ENCODE peak calls at places on chromosome 6, in four cellular contexts. O is mesothelial cell of epicardium, P is GM10248, D is cardiac fibroblast. K is an unnamed sample.

GRCh38 chr6:140217283-140217682 is 842.8 kb upstream of the CITED2 start:
- DNase-seq in O (no peak), P (no peak), D (no peak), K (no peak)

GRCh38 chr6:94130458-94130857 is 711.1 kb upstream of the EPHA7 start:
- DNase-seq in O (no peak), P (no peak), D (no peak), K (no peak)

GRCh38 chr6:142152731-142153130 is 5.7 kb downstream of the VTA1 start:
- DNase-seq in O (no peak), P (no peak), D (peak), K (no peak)

GRCh38 chr6:31712296-31712695 is 2.9 kb upstream of the LY6G6D start:
- DNase-seq in O (no peak), P (no peak), D (no peak), K (no peak)

GRCh38 chr6:109701774-109702173 is 10.7 kb downstream of the FIG4 start:
- DNase-seq in O (no peak), P (no peak), D (no peak), K (no peak)

GRCh38 chr6:130995783-130996447 is 67.1 kb downstream of the EPB41L2 start:
- DNase-seq in O (no peak), P (no peak), D (no peak), K (no peak)

GRCh38 chr6:69398729-69399128 is 398.1 kb downstream of the LMBRD1 start:
- DNase-seq in O (no peak), P (no peak), D (no peak), K (no peak)

GRCh38 chr6:108260126-108260808 is 573 bp downstream of the SNX3 start:
- DNase-seq in O (peak), P (peak), D (peak), K (no peak)

GRCh38 chr6:162562041-162562440 is 165.5 kb downstream of the PRKN start:
- DNase-seq in O (no peak), P (no peak), D (no peak), K (no peak)

GRCh38 chr6:144757730-144758129 is 472.6 kb downstream of the UTRN start:
- DNase-seq in O (no peak), P (no peak), D (no peak), K (no peak)

GRCh38 chr6:37691904-37692806 is 5.5 kb downstream of the MDGA1 start:
- DNase-seq in O (peak), P (peak), D (peak), K (peak)

GRCh38 chr6:11785953-11786579 is 7.5 kb upstream of the ADTRP start:
- DNase-seq in O (no peak), P (peak), D (no peak), K (no peak)

GRCh38 chr6:107179004-107179403 is 63.7 kb upstream of the BEND3 start:
- DNase-seq in O (no peak), P (no peak), D (peak), K (no peak)

GRCh38 chr6:72826744-72827438 is 205.0 kb downstream of the KCNQ5 start:
- DNase-seq in O (no peak), P (no peak), D (peak), K (no peak)

GRCh38 chr6:90285611-90286381 is 10.8 kb downstream of the BACH2 start:
- DNase-seq in O (no peak), P (peak), D (peak), K (peak)

GRCh38 chr6:141359953-141360352 is 772.8 kb upstream of the GJE1 start:
- DNase-seq in O (no peak), P (no peak), D (peak), K (no peak)

GRCh38 chr6:5162401-5162800 is 77.3 kb downstream of the PPP1R3G start:
- DNase-seq in O (no peak), P (no peak), D (no peak), K (no peak)

GRCh38 chr6:27575594-27576361 is 102.9 kb upstream of the ZNF184 start:
- DNase-seq in O (no peak), P (no peak), D (peak), K (no peak)

GRCh38 chr6:140346461-140346860 is 972.0 kb upstream of the CITED2 start:
- DNase-seq in O (no peak), P (no peak), D (peak), K (no peak)

GRCh38 chr6:169454204-169454871 is 200.7 kb upstream of the THBS2 start:
- DNase-seq in O (no peak), P (no peak), D (peak), K (no peak)

GRCh38 chr6:104771258-104771832 is 88.4 kb downstream of the HACE1 start:
- DNase-seq in O (no peak), P (peak), D (peak), K (no peak)

GRCh38 chr6:98579941-98580340 is 254.4 kb upstream of the POU3F2 start:
- DNase-seq in O (no peak), P (no peak), D (peak), K (no peak)

GRCh38 chr6:3063733-3064700 is 4.3 kb upstream of the RIPK1 start:
- DNase-seq in O (peak), P (peak), D (peak), K (peak)

GRCh38 chr6:112117554-112117953 is 30.2 kb downstream of the FAM229B start:
- DNase-seq in O (no peak), P (no peak), D (peak), K (no peak)

GRCh38 chr6:155224031-155224451 is 39.8 kb upstream of the CLDN20 start:
- DNase-seq in O (no peak), P (peak), D (peak), K (no peak)

GRCh38 chr6:32196682-32197616 is 4.5 kb upstream of the GPSM3 start:
- DNase-seq in O (no peak), P (peak), D (peak), K (no peak)

GRCh38 chr6:108592371-108593337 is 31.9 kb downstream of the FOXO3 start:
- DNase-seq in O (no peak), P (no peak), D (peak), K (no peak)

GRCh38 chr6:134835998-134836397 is 113.9 kb downstream of the ALDH8A1 start:
- DNase-seq in O (no peak), P (no peak), D (peak), K (no peak)

DNA sequence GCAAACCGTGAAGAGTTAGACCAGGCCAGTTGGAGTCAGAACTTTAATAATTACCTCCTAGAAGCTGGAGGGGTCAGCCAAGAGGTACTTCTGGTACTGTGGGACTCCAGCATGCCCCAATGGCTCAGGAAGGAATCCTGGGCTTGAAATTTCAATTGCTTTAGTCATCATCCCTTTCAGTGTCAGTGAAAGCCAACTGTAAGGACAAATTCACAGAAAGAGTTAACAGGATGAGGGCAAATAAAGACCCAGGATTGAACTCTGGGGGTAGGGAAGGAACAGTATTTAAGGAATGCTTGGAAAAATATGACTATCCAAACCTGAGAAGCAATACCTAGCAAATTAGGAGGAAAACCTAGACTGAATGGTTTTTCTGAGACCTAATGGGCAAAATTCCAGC is 735.1 kb upstream of the MARCKS start:
- DNase-seq in O (no peak), P (no peak), D (peak), K (peak)
- TF ChIP-seq CTCF in O (no peak), P (no peak), D (peak), K (no peak)

GRCh38 chr6:14175031-14175430 is 57.5 kb downstream of the CD83 start:
- DNase-seq in O (no peak), P (no peak), D (no peak), K (no peak)

GRCh38 chr6:14170128-14170527 is 52.6 kb downstream of the CD83 start:
- DNase-seq in O (no peak), P (no peak), D (no peak), K (no peak)

GRCh38 chr6:14177413-14178082 is 60.0 kb downstream of the CD83 start:
- DNase-seq in O (no peak), P (no peak), D (no peak), K (no peak)

GRCh38 chr6:14176429-14176828 is 58.9 kb downstream of the CD83 start:
- DNase-seq in O (no peak), P (no peak), D (no peak), K (no peak)

DNA sequence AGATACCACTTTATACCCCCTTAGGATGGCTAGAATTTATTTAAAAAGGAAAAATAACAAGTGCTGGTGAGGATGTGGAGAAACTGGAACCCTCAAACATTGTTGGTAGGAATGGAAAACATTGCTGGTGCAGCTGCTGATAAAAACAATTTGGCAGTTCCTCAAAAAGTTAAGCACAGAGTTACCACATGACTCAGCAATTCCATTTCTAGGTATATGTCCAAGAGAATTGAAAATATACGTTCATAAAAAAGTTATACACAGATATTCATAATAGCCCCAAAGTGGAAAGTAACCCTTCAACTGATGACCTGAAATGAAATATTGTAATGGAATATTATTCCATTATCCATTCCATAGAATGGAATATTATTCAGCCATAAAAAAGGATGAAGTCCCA is 55.0 kb downstream of the CD83 start:
- DNase-seq in O (no peak), P (no peak), D (no peak), K (no peak)
- TF ChIP-seq CTCF in O (no peak), P (no peak), D (no peak), K (no peak)

GRCh38 chr6:40894962-40895799 is 143.8 kb downstream of the UNC5CL start:
- DNase-seq in O (peak), P (no peak), D (peak), K (peak)
- TF ChIP-seq CTCF in O (peak), P (no peak), D (peak), K (peak)

DNA sequence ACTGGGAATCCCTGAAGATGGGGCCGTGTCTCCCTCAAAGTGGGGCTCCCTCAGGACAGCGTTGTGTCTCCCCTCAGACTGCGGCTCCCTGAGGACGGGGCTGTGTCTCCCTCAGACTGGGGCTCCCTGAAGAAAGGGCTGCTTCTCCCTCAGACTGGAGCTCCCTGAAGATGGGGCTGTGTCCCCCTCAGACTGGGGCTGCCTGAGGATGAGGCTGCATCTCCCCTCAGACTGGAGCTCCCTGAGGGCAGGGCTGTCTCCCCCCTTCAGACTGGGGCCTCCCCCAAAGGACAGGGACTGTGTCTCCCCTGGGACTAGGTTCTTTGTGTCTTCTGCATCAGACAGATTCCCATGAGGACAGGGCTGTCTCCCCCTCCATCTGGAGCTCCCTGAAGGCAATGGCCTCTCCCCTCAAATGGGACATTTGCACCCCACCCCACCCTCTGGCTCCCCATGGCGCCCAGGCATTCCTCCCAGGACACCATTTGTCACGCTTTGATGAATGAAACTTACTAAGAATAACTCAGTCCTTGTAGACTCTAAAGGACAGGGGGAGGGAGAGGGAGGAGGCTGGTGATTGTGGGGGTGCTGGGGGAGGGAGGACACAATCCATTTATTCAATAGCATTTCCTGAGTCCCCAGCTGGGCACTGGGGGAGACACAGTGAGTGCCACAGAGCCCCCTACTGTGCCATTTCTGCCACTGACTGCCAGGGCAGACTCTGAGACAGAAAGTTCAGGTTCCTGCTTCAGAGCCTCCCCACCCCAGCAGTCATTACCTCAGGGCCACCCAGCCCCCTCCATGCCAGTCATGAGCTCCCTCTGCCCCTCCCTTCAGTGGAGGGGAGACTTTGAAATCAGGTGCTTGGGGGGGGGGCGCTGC is 122.4 kb downstream of the MRPL14 start:
- DNase-seq in O (no peak), P (no peak), D (peak), K (no peak)
- TF ChIP-seq CTCF in O (no peak), P (peak), D (peak), K (no peak)

GRCh38 chr6:152273638-152274037 is 363.5 kb downstream of the SYNE1 start:
- DNase-seq in O (no peak), P (no peak), D (peak), K (no peak)
- TF ChIP-seq CTCF in O (no peak), P (no peak), D (no peak), K (no peak)

GRCh38 chr6:44222987-44223470 is 366 bp upstream of the SLC29A1 start:
- DNase-seq in O (no peak), P (no peak), D (no peak), K (no peak)

GRCh38 chr6:44224154-44224977 is 971 bp downstream of the SLC29A1 start:
- DNase-seq in O (no peak), P (peak), D (peak), K (no peak)

GRCh38 chr6:44222486-44222986 is 859 bp upstream of the SLC29A1 start:
- DNase-seq in O (no peak), P (no peak), D (no peak), K (no peak)

GRCh38 chr6:44224978-44225330 is 1.6 kb downstream of the SLC29A1 start:
- DNase-seq in O (no peak), P (no peak), D (no peak), K (no peak)

GRCh38 chr6:44223471-44224153 is at the start of gene SLC29A1:
- DNase-seq in O (peak), P (peak), D (peak), K (peak)
- TF ChIP-seq CTCF in O (no peak), P (no peak), D (no peak), K (peak)

DNA sequence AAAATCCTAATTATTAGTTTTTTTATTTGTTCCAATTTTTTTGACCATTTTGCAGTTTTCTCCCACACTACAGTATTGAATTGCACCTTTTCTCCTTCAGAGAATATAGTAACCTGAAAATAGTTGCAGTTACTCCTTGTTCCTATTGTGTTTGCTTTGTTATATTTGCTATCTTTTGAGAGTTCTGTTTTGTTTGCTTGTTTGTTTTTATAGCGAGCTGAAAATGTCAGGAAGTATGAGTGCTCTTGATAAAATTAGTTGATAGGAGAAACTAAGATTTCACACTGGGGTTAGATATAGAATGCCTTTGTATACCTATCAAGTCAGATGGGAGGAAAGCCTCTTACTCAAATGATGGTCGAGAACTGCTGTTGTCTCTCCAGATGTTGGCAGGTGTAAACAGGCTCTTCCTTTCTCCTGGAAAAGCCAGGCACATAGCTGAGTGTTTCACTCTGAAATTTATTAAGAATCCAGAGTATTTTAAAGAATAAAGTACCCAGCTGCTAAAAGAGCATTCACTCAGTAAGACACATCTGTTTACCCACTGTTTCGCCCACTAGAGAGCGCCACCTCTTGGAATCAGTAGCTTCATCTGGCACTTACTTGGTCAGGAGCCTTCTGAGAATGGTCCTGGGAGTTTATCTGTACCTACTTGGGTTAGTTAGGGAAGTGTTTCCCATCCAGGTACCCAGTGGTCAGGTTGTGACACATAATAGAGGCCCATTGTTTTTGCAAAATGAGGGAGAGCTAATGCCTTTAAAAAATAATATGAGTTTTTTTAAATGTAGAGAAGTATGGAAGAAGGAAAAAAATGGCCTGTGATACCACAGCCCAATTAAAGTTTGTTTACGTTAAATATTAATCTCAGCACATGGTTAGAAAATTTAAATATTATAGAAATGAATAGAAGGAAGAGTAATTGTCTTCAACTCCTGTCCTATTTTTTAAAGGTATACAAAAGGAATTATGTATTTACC is 11.2 kb downstream of the NT5DC1 start:
- DNase-seq in O (no peak), P (no peak), D (peak), K (peak)
- TF ChIP-seq CTCF in O (no peak), P (peak), D (peak), K (peak)

DNA sequence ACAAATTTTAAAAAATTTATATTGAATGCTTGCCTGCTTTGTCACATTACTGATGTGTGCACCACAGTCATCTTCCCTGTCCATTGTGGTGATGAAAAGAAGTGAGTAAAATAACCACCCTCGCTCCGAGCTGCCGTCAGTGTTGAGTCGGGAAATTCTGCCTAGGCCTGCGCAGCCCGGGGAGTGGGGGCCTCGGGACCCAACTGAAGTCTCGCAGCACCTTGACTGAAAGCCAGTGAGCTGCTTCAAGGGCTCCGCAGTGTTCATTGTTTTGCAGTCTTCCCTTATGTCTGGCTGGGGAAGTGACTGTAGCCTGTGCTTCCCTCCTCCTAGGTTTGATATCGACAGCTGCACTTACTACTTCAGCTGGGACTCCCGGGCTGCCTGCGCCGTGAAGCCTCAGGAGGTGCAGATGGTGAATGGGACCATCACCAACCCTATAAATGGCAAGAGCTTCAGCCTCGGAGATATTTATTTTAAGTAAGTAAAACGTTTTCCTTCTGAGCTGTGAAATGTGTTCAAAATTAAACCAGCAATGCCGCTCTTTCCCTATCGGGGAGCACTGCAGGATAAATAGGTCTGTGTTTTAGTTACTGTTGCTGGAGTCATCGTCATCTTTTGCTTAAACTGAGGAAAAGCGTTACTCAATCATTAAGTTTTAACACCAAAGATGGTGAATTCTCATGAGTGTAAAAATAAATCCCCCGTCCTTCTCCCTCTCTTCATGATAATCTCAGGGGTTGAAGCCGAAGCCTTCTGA is 32.7 kb upstream of the SLC22A1 start:
- DNase-seq in O (no peak), P (no peak), D (no peak), K (no peak)
- TF ChIP-seq CTCF in O (no peak), P (no peak), D (no peak), K (no peak)

DNA sequence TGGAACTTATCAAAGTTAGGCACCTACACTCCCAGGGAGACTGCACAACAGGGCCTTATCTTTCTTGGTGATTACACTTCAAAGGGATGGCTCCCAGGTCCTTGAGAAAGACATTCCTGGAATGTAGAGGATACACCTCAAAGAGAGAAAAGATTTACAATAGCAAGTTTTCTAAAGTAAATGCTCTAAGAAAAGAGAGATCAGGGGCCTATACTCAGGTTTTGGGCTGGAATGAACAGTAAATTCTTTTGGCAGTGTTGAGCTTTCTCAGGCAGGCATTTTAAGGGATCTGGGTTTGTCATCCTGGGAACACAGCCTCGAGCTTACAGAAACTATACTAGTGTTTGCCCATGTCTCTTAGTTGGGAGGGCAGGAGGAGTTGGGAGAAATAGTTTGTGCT is 31.7 kb upstream of the ME1 start:
- DNase-seq in O (no peak), P (no peak), D (no peak), K (no peak)
- TF ChIP-seq CTCF in O (no peak), P (no peak), D (no peak), K (no peak)